ENCODE peak calls at places on chromosomes 2 and 18, in eight cellular contexts. G, V, C, X, M, I, A and S are unnamed samples.

GRCh38 chr2:152925540-152926448 is 207.4 kb downstream of the ARL6IP6 start:
- DNase-seq in V (peak), I (peak), C (peak), X (peak), G (peak), M (no peak), A (peak), S (peak)

GRCh38 chr2:20187331-20187730 is 37.6 kb downstream of the SDC1 start:
- DNase-seq in G (no peak), C (no peak), I (no peak), A (no peak), M (no peak), V (no peak), X (no peak), S (peak)

GRCh38 chr2:54895735-54896134 is 154.5 kb downstream of the RTN4 start:
- DNase-seq in V (no peak), I (no peak), M (no peak), X (no peak), C (no peak), A (no peak), G (no peak), S (no peak)

GRCh38 chr2:18752667-18753422 is 163.5 kb upstream of the NT5C1B start:
- DNase-seq in A (no peak), X (no peak), C (no peak), I (no peak), G (no peak), V (peak), M (no peak), S (peak)

GRCh38 chr2:54419855-54420550 is 36.1 kb upstream of the SPTBN1 start:
- DNase-seq in I (no peak), C (no peak), G (no peak), X (no peak), V (no peak), M (no peak), A (no peak), S (no peak)

GRCh38 chr2:209721497-209721896 is 50.1 kb upstream of the UNC80 start:
- DNase-seq in X (no peak), V (peak), C (no peak), I (no peak), A (no peak), G (no peak), M (no peak), S (no peak)

GRCh38 chr2:236939751-236940229 is 145.9 kb upstream of the COPS8 start:
- DNase-seq in G (peak), A (no peak), I (no peak), M (no peak), X (no peak), V (no peak), C (no peak), S (peak)

GRCh38 chr2:220440731-220441130 is 813.3 kb downstream of the SLC4A3 start:
- DNase-seq in A (no peak), V (no peak), M (no peak), I (no peak), G (no peak), X (no peak), C (no peak), S (no peak)

GRCh38 chr18:45664824-45665763 is 49.8 kb downstream of the SLC14A2 start:
- DNase-seq in X (no peak), G (peak), M (peak), A (no peak), V (peak), I (no peak), C (peak), S (peak)

GRCh38 chr18:26312196-26312595 is 86.0 kb downstream of the TAF4B start:
- DNase-seq in G (no peak), C (no peak), A (no peak), M (no peak), I (no peak), X (no peak), V (no peak), S (no peak)

GRCh38 chr2:11458753-11459152 is 7.2 kb downstream of the E2F6 start:
- DNase-seq in C (no peak), M (no peak), I (no peak), V (no peak), X (no peak), A (no peak), G (no peak), S (no peak)

GRCh38 chr2:166881177-166881576 is 7.1 kb upstream of the XIRP2 start:
- DNase-seq in C (no peak), X (no peak), I (no peak), G (no peak), A (no peak), M (no peak), V (no peak), S (no peak)
- TF ChIP-seq CTCF in C (no peak), X (no peak), I (no peak), G (no peak), A (no peak), M (no peak), V (no peak), S (no peak)

DNA sequence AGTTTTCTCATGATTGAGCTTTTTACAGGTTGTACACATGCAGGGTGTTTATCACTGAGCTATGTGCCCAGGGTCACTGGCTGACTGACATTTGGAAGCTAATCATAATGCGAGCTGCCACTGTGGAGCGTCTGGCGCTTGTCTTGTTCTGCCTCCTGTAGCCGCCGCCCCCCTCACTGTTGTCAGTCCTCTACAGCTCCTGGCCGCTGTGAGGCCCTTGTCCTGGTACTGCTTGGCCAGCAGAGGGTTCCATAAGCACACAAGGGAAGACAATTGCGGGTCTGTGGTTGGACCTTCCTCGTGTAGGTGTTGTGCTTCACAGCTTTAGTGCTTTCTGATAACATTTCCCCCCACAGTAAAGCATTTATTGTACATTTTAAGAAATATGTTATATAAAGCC is 105.6 kb upstream of the LDLRAD4 start:
- DNase-seq in C (peak), M (no peak), X (no peak), A (no peak), I (no peak), G (peak), V (peak), S (peak)
- TF ChIP-seq CTCF in C (peak), M (no peak), X (no peak), A (peak), I (peak), G (peak), V (peak), S (peak)

DNA sequence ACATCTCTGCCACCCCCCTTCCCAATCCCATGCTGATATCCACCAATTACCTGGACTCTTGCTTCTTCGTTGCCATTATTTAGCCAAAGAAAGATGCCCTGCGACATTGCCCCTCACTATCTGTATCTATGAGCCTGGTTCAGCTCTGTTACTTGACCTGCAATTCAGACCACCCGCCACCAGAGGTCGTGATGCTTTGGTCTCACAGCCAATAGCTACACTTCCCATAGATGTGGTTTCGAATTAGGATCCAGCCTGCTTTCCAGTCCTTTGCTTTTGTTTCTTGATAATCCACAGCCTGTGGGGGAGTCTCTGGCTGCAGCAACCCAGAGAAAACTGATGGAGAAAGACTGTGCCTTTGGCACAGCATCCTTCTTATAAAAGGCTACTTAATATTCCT is 239.4 kb downstream of the KLHL29 start:
- DNase-seq in V (peak), A (no peak), X (no peak), G (no peak), I (no peak), M (no peak), C (no peak), S (peak)
- TF ChIP-seq CTCF in V (peak), A (peak), X (peak), G (peak), I (peak), M (no peak), C (peak), S (peak)

GRCh38 chr2:230417436-230417835 is 1.4 kb downstream of the SP100 start:
- DNase-seq in V (no peak), A (no peak), M (no peak), G (no peak), C (no peak), I (no peak), X (no peak), S (no peak)

GRCh38 chr2:230423851-230424458 is 8.0 kb downstream of the SP100 start:
- DNase-seq in G (peak), C (no peak), I (peak), V (peak), A (no peak), M (no peak), X (no peak), S (no peak)

GRCh38 chr2:230425377-230425776 is 9.4 kb downstream of the SP100 start:
- DNase-seq in X (no peak), I (no peak), A (no peak), V (no peak), G (no peak), C (no peak), M (no peak), S (no peak)

GRCh38 chr2:230418341-230419016 is 2.5 kb downstream of the SP100 start:
- DNase-seq in X (no peak), C (no peak), I (no peak), G (no peak), M (no peak), V (peak), A (no peak), S (no peak)

GRCh38 chr2:230422149-230422548 is 6.1 kb downstream of the SP100 start:
- DNase-seq in X (no peak), I (no peak), G (no peak), M (no peak), C (no peak), V (no peak), A (no peak), S (no peak)
- TF ChIP-seq CTCF in X (no peak), I (peak), G (no peak), M (no peak), C (peak), V (no peak), A (no peak), S (no peak)

GRCh38 chr18:59075923-59076322 is 63.8 kb upstream of the SEC11C start:
- DNase-seq in G (no peak), V (no peak), A (no peak), I (no peak), M (no peak), X (no peak), C (no peak), S (peak)

GRCh38 chr18:59070181-59070912 is 69.3 kb upstream of the SEC11C start:
- DNase-seq in V (peak), X (peak), C (peak), G (peak), I (peak), A (peak), M (peak), S (peak)

GRCh38 chr18:59067873-59068272 is 71.8 kb upstream of the SEC11C start:
- DNase-seq in V (peak), A (no peak), X (no peak), C (no peak), I (no peak), G (peak), M (no peak), S (peak)

GRCh38 chr18:59068672-59069071 is 71.0 kb upstream of the SEC11C start:
- DNase-seq in G (no peak), V (no peak), M (no peak), X (no peak), A (no peak), I (no peak), C (no peak), S (no peak)

GRCh38 chr18:59072727-59073421 is 66.8 kb upstream of the SEC11C start:
- DNase-seq in I (no peak), C (no peak), G (no peak), V (no peak), A (no peak), X (no peak), M (no peak), S (no peak)
- TF ChIP-seq CTCF in I (no peak), C (no peak), G (no peak), V (no peak), A (no peak), X (no peak), M (no peak), S (no peak)

GRCh38 chr2:88880441-88880953 is 189.0 kb downstream of the RPIA start:
- DNase-seq in G (peak), A (no peak), V (peak), C (no peak), I (no peak), M (no peak), X (no peak), S (peak)

GRCh38 chr2:88885275-88885674 is 193.8 kb downstream of the RPIA start:
- DNase-seq in V (no peak), G (no peak), C (no peak), I (no peak), M (no peak), X (no peak), A (no peak), S (no peak)

DNA sequence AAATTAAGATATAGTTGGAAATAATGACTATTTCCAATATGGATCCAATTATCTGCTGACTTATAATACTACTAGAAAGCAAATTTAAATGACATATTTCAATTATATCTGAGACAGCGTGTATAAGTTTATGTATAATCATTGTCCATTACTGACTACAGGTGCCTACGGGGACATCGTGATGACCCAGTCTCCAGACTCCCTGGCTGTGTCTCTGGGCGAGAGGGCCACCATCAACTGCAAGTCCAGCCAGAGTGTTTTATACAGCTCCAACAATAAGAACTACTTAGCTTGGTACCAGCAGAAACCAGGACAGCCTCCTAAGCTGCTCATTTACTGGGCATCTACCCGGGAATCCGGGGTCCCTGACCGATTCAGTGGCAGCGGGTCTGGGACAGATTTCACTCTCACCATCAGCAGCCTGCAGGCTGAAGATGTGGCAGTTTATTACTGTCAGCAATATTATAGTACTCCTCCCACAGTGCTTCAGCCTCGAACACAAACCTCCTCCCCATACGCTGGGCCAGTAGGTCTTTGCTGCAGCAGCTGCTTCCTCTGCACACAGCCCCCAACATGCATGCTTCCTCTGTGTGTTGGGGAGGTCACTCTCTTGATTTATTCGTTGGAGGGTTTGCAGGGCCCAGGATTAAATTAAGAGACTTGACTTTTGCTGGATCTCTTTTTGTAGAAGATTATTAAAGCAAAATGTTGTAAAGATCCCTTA is 194.4 kb downstream of the RPIA start:
- DNase-seq in C (no peak), X (no peak), M (no peak), V (no peak), I (no peak), A (no peak), G (no peak), S (no peak)
- TF ChIP-seq CTCF in C (no peak), X (no peak), M (no peak), V (no peak), I (no peak), A (no peak), G (no peak), S (no peak)